ENCODE peak calls at places on chromosomes 3 and 15, in nine cellular contexts. R, I, W, G, O, A, L, X and E are unnamed samples.

GRCh38 chr3:122183521-122183892 is at the start of gene CASR:
- DNase-seq in L (peak; percentile 15), R (peak; percentile 4), W (peak; percentile 52), X (peak; percentile 57), G (no peak), O (peak; percentile 12), I (peak; percentile 32), A (no peak), E (no peak)

GRCh38 chr3:166351461-166351860 is 514.2 kb upstream of the BCHE start:
- DNase-seq in O (no peak), X (no peak), L (no peak), I (no peak), R (no peak), G (no peak), W (no peak), A (no peak), E (no peak)

GRCh38 chr3:128497305-128498126 is 4.5 kb upstream of the GATA2 start:
- DNase-seq in O (peak; percentile 78), W (peak; percentile 84), L (peak; percentile 81), A (peak; percentile 39), X (peak; percentile 92), R (peak; percentile 38), I (peak; percentile 56), G (peak; percentile 55), E (peak; percentile 75)

GRCh38 chr3:14019459-14019858 is 105.2 kb downstream of the CHCHD4 start:
- DNase-seq in O (no peak), G (no peak), X (no peak), A (no peak), W (no peak), I (no peak), R (no peak), L (peak; percentile 12), E (no peak)

GRCh38 chr3:160987982-160988964 is 116.9 kb downstream of the B3GALNT1 start:
- DNase-seq in G (no peak), A (no peak), O (no peak), X (no peak), W (no peak), L (no peak), I (no peak), R (no peak), E (no peak)

GRCh38 chr15:64046347-64047153 is at the start of gene DAPK2:
- DNase-seq in X (peak; percentile 77), I (peak; percentile 82), W (peak; percentile 85), O (peak; percentile 83), R (peak; percentile 71), L (peak; percentile 86), G (peak; percentile 54), A (peak; percentile 67), E (peak; percentile 33)

GRCh38 chr15:64693134-64693533 is 82.3 kb downstream of the RBPMS2 start:
- DNase-seq in A (peak; percentile 34), O (no peak), R (peak; percentile 93), W (no peak), L (peak; percentile 94), I (peak; percentile 17), X (no peak), G (no peak), E (no peak)

GRCh38 chr3:70742081-70742480 is 429.6 kb upstream of the MDFIC2 start:
- DNase-seq in L (no peak), A (peak; percentile 23), G (no peak), W (no peak), R (no peak), X (no peak), I (no peak), O (no peak), E (no peak)

GRCh38 chr3:159928692-159929091 is 59.9 kb upstream of the IL12A start:
- DNase-seq in O (no peak), R (peak; percentile 86), W (no peak), L (peak; percentile 98), A (peak; percentile 88), X (no peak), G (no peak), I (no peak), E (no peak)

GRCh38 chr3:21328982-21329381 is 422.0 kb downstream of the ZNF385D start:
- DNase-seq in I (no peak), O (no peak), L (no peak), G (no peak), R (no peak), X (no peak), W (no peak), A (no peak), E (no peak)

GRCh38 chr3:136893848-136894443 is 31.9 kb downstream of the NCK1 start:
- DNase-seq in O (no peak), G (no peak), W (peak; percentile 27), I (no peak), X (no peak), R (peak; percentile 61), L (peak; percentile 71), A (peak; percentile 65), E (no peak)

GRCh38 chr3:30203301-30203700 is 403.1 kb upstream of the TGFBR2 start:
- DNase-seq in W (no peak), L (peak; percentile 70), X (no peak), R (no peak), A (no peak), G (no peak), O (no peak), I (no peak), E (no peak)

GRCh38 chr3:38746641-38747040 is 69.4 kb downstream of the SCN10A start:
- DNase-seq in G (no peak), O (no peak), A (no peak), L (no peak), I (no peak), R (no peak), W (no peak), X (no peak), E (no peak)

GRCh38 chr3:126355777-126356372 is 1.3 kb downstream of the KLF15 start:
- DNase-seq in X (peak; percentile 95), L (peak; percentile 70), G (no peak), A (peak; percentile 29), W (peak; percentile 93), I (peak; percentile 99), O (peak; percentile 96), R (peak; percentile 98), E (no peak)

GRCh38 chr3:149783576-149783975 is 8.8 kb downstream of the ANKUB1 start:
- DNase-seq in X (no peak), A (peak; percentile 94), O (no peak), L (peak; percentile 65), I (no peak), W (no peak), R (peak; percentile 53), G (no peak), E (no peak)

GRCh38 chr3:177482048-177482741 is 284.9 kb upstream of the TBL1XR1 start:
- DNase-seq in X (no peak), L (peak; percentile 53), G (no peak), A (no peak), R (no peak), I (no peak), O (no peak), W (no peak), E (no peak)

GRCh38 chr15:73630030-73630429 is 3.2 kb downstream of the NPTN start:
- DNase-seq in W (no peak), I (no peak), R (no peak), A (no peak), O (no peak), G (no peak), L (peak; percentile 33), X (no peak), E (no peak)

GRCh38 chr3:172379372-172379771 is 68.9 kb downstream of the GHSR start:
- DNase-seq in I (no peak), G (no peak), O (no peak), X (no peak), A (no peak), L (peak; percentile 13), R (no peak), W (no peak), E (no peak)

GRCh38 chr3:157081681-157082210 is 78.2 kb downstream of the CCNL1 start:
- DNase-seq in I (peak; percentile 90), A (peak; percentile 83), L (peak; percentile 99), G (peak; percentile 73), W (peak; percentile 98), X (peak; percentile 96), R (peak; percentile 93), O (peak; percentile 91), E (peak; percentile 84)
- H3K27ac ChIP-seq in I (peak overlapping the region; percentile 29), A (peak overlapping the region; percentile 69), L (peak overlapping the region; percentile 86), G (peak overlapping the region; percentile 44), W (no peak overlapping the region), X (no peak overlapping the region), R (no peak overlapping the region), O (peak overlapping the region; percentile 30), E (no peak overlapping the region)

GRCh38 chr3:164730810-164731209 is 347.5 kb downstream of the SI start:
- DNase-seq in G (no peak), O (no peak), A (no peak), L (no peak), I (no peak), X (no peak), R (no peak), W (peak; percentile 32), E (no peak)
- H3K27ac ChIP-seq in G (no peak overlapping the region), O (no peak overlapping the region), A (no peak overlapping the region), L (no peak overlapping the region), I (no peak overlapping the region), X (no peak overlapping the region), R (no peak overlapping the region), W (no peak overlapping the region), E (no peak overlapping the region)

DNA sequence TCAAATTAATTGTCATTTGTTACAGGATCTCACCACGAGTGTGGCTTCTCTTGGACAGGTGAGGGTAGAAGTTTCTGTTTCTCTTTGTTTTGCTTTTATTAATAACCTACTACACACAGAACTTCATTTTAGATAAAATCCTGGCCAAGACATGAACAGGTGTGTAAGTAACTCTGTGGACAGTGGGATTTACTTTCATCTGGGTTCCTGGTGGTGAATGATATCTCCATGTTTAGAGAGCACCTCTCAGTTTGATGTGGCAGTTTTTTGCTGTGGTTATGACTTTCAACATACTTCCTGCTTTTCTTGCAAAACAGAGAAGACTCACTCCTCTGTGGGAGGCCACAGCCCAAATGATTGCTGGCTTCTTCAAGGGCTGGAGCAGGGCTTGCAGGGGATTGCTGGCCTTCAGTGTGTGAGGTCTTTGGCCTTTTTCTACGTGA is 71.1 kb upstream of the XCR1 start:
- DNase-seq in X (no peak), A (no peak), L (peak; percentile 87), W (no peak), I (no peak), G (peak; percentile 46), R (peak; percentile 88), O (peak; percentile 34), E (peak; percentile 52)
- H3K27ac ChIP-seq in X (no peak overlapping the region), A (no peak overlapping the region), L (peak overlapping the region; percentile 94), W (no peak overlapping the region), I (peak overlapping the region; percentile 34), G (peak overlapping the region; percentile 77), R (no peak overlapping the region), O (peak overlapping the region; percentile 78), E (no peak overlapping the region)

DNA sequence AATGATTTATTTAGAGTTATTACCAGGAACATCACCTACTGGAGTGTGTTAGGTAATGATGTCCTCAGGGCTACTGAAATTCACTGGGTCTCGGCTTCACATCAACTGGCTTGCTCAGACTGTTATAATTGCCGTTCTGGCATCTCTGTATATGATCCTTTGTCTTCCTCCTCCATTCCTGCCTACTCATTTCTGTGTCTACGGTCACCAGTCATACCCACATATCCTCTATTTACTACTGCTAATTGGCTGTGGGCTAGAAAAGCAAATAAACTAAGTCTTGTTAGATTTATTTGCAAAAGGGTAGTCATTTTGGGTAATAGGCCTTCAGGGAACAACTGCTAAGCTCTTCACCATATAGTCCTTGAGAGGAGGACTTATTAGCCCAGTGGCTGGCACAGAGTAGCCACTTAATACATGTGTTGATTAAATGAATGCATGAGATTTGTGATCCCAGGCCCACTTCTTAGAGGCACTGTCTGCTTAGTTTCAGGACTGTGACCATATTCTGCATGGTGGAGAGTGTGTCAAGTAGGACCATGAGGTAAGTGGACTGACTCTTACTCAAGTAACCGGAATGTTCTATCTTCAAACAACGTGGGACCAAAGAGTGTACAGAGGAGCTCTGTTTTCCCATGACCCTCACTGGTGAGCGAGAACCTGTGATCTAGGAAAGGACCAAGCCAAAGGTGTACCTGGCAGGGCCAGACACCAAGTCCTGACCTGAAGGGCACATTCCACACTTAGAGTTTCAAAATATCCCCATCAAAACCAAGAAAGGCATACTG is 13.2 kb downstream of the ZDHHC3 start:
- DNase-seq in L (peak; percentile 27), X (no peak), G (no peak), R (no peak), A (peak; percentile 69), I (no peak), O (no peak), W (no peak), E (no peak)
- H3K27ac ChIP-seq in L (no peak overlapping the region), X (no peak overlapping the region), G (no peak overlapping the region), R (no peak overlapping the region), A (no peak overlapping the region), I (no peak overlapping the region), O (peak overlapping the region; percentile 3), W (no peak overlapping the region), E (no peak overlapping the region)